ENCODE peak calls at places on chromosomes 4 and X, in eight cellular contexts. T is HCT116, B is SK-N-SH, M is prostate gland, Q is SK-N-MC, K is Panc1, U is breast epithelium, Z is endothelial cell of umbilical vein. N is an unnamed sample.
A peak's percentile ranks its signal among the peaks of the same experiment; 100 is the strongest.

GRCh38 chrX:132068405-132068804 is 45.3 kb downstream of the STK26 start:
- DNase-seq in B (no peak), U (no peak), K (no peak), T (no peak), Z (no peak), M (no peak), Q (no peak), N (no peak)

GRCh38 chrX:53398216-53398615 is 24.2 kb downstream of the SMC1A start:
- DNase-seq in K (no peak), M (no peak), T (no peak), Z (no peak), U (no peak), Q (no peak), B (no peak), N (no peak)

GRCh38 chrX:121298499-121298898 is 251.1 kb downstream of the GLUD2 start:
- DNase-seq in Z (no peak), B (no peak), K (no peak), U (no peak), T (no peak), M (no peak), Q (no peak), N (no peak)

GRCh38 chrX:45697591-45697990 is 496.9 kb upstream of the DIPK2B start:
- DNase-seq in K (no peak), T (no peak), M (no peak), B (no peak), U (no peak), Z (peak; percentile 94), Q (no peak), N (no peak)

GRCh38 chr4:146059153-146059552 is 116.4 kb upstream of the LSM6 start:
- DNase-seq in K (no peak), M (no peak), T (no peak), B (no peak), Z (no peak), U (no peak), Q (no peak), N (no peak)

GRCh38 chr4:8910100-8910821 is 38.6 kb upstream of the HMX1 start:
- DNase-seq in Z (no peak), B (peak; percentile 47), K (no peak), M (no peak), Q (no peak), U (peak; percentile 13), T (no peak), N (peak; percentile 6)

GRCh38 chr4:104015680-104016079 is 295.9 kb upstream of the TACR3 start:
- DNase-seq in Q (peak; percentile 22), M (no peak), U (no peak), Z (no peak), B (no peak), T (peak; percentile 28), K (no peak), N (no peak)

GRCh38 chr4:11954093-11954492 is 525.4 kb upstream of the HS3ST1 start:
- DNase-seq in Q (no peak), K (no peak), B (no peak), M (no peak), T (peak; percentile 44), U (no peak), Z (peak; percentile 79), N (no peak)

GRCh38 chr4:10524196-10524833 is 67.1 kb upstream of the ZNF518B start:
- DNase-seq in M (no peak), T (no peak), Z (no peak), U (no peak), K (no peak), B (no peak), Q (no peak), N (no peak)

GRCh38 chr4:167918077-167918476 is 174.3 kb upstream of the ANXA10 start:
- DNase-seq in K (no peak), Q (no peak), M (no peak), B (no peak), U (no peak), Z (no peak), T (no peak), N (no peak)

GRCh38 chr4:59518005-59518823 is 1681.9 kb upstream of the ADGRL3 start:
- DNase-seq in M (no peak), Z (no peak), U (no peak), K (no peak), Q (no peak), T (no peak), B (no peak), N (no peak)

GRCh38 chrX:74133156-74133796 is 170.7 kb upstream of the ZCCHC13 start:
- DNase-seq in M (peak; percentile 25), U (no peak), K (peak; percentile 27), Z (peak; percentile 39), T (peak; percentile 10), Q (peak; percentile 32), B (peak; percentile 63), N (no peak)

GRCh38 chr4:107210450-107211239 is 174.5 kb upstream of the DKK2 start:
- DNase-seq in T (no peak), Q (no peak), M (no peak), Z (no peak), K (no peak), B (no peak), U (no peak), N (no peak)

GRCh38 chr4:109218288-109218687 is 84.2 kb downstream of the COL25A1 start:
- DNase-seq in Z (no peak), T (no peak), B (no peak), K (no peak), M (no peak), Q (no peak), U (no peak), N (no peak)

GRCh38 chr4:159425749-159426376 is 323.0 kb downstream of the RAPGEF2 start:
- DNase-seq in M (no peak), T (no peak), Q (no peak), Z (no peak), B (no peak), U (no peak), K (no peak), N (no peak)

GRCh38 chrX:110284159-110284558 is 33.7 kb downstream of the AMMECR1 start:
- DNase-seq in Q (no peak), M (no peak), K (no peak), T (no peak), B (no peak), U (no peak), Z (peak; percentile 37), N (no peak)

GRCh38 chr4:13546855-13547562 is 2.7 kb upstream of the NKX3-2 start:
- DNase-seq in M (no peak), T (no peak), Z (no peak), B (peak; percentile 54), K (no peak), Q (no peak), U (no peak), N (peak; percentile 17)
- TF ChIP-seq POLR2AphosphoS5 in M (no peak), T (no peak), Z (no peak), B (no peak), K (no peak), Q (no peak), U (no peak), N (no peak)

DNA sequence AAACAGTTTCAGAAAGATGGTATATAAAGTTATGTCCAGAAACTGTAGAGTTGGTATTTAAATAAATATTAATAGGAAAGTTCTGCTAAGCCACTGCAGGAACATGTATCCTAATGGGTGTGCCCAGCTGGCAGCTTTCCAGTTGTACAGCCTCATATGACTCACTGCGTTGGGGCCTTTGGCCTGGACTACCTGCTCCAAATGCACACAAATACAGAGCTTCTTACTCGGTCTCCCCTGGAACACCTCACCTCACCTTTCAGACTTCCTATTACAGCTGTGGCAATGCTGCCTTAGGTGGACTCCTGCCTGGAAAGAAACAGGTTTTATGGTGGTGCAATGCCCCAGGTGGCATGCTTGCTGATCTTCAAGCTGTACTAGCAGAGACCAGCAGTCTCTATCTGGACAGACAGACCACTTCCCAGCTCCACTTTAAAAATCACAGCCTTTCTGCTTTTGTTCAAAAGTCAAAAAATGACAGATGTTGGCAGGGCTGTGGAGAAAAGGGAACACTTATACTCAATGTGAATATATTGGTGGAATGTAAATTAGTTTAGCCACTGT is 85.6 kb upstream of the EXOC1L start:
- DNase-seq in U (peak; percentile 45), T (peak; percentile 83), B (peak; percentile 17), K (no peak), Q (no peak), M (peak; percentile 33), Z (peak; percentile 57), N (no peak)
- TF ChIP-seq POLR2AphosphoS5 in U (no peak), T (peak; percentile 71), B (no peak), K (no peak), Q (no peak), M (no peak), Z (no peak), N (no peak)

GRCh38 chrX:12955882-12956703 is 18.8 kb upstream of the TMSB4X start:
- DNase-seq in Z (peak; percentile 78), K (no peak), M (no peak), Q (no peak), U (no peak), T (peak; percentile 46), B (no peak), N (no peak)

GRCh38 chrX:12958059-12958458 is 16.9 kb upstream of the TMSB4X start:
- DNase-seq in U (no peak), Q (no peak), M (no peak), B (no peak), T (no peak), Z (no peak), K (no peak), N (no peak)

GRCh38 chrX:12954981-12955380 is 19.9 kb upstream of the TMSB4X start:
- DNase-seq in T (no peak), Z (no peak), Q (no peak), U (no peak), M (no peak), B (no peak), K (no peak), N (no peak)

GRCh38 chrX:12958461-12958860 is 16.4 kb upstream of the TMSB4X start:
- DNase-seq in Q (no peak), Z (no peak), T (no peak), K (no peak), B (no peak), M (no peak), U (no peak), N (no peak)

DNA sequence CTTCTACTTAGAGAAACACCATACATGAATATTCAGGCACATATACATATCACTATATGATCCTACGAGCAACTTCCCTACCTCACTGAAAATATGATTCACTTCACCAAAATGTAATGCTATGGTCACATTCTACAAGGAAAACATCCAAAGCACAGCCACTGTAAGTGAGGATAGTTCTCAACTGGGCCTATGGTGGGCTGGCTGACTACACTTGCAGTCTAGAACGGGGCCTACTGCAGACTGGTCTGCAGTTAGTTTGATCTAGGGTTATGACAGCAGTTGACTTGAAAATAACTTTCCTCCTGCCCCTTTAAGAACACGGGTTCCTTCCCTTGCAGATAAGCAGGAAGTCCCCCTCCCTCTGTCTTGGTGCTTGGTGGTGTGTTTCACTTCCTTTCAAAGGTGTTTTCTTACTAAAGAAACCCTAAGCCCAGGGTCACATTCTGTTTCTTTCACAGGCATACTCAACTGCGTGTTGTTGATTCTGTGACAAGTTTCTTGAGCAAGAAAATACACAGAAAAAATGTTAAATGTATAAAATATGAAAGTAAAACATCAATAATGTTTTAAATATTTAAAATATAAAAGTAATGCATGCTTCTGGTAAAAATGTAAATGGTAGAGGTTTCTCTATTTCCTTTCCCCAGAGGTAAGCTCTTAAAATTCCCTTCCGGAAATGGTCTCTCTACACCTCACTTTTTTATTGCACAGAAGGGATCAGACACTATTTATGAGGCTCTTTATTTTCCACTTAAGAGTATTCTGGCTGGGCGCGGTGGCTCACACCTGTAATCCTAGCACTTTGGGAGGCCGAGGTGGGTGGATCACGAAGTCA is 18.0 kb upstream of the TMSB4X start:
- DNase-seq in Q (no peak), U (no peak), Z (peak; percentile 77), M (no peak), K (no peak), B (peak; percentile 4), T (peak; percentile 37), N (no peak)
- TF ChIP-seq POLR2AphosphoS5 in Q (no peak), U (no peak), Z (no peak), M (peak; percentile 21), K (no peak), B (no peak), T (peak; percentile 34), N (no peak)

GRCh38 chr4:169309326-169309967 is 38.7 kb upstream of the SH3RF1 start:
- DNase-seq in B (no peak), Q (no peak), K (no peak), U (no peak), T (no peak), Z (no peak), M (peak; percentile 49), N (no peak)
- TF ChIP-seq POLR2AphosphoS5 in B (no peak), Q (no peak), K (no peak), U (no peak), T (no peak), Z (no peak), M (peak; percentile 85), N (no peak)